ENCODE peak calls at places on chromosome 16, in four cellular contexts. K, P, D and W are unnamed samples.

GRCh38 chr16:51839697-51840462 is 688.8 kb upstream of the SALL1 start:
- DNase-seq in K (no peak), P (no peak), D (no peak), W (no peak)

GRCh38 chr16:49462989-49463371 is 89.4 kb downstream of the C16orf78 start:
- DNase-seq in K (no peak), P (no peak), D (no peak), W (no peak)

GRCh38 chr16:62022688-62023087 is 13.6 kb downstream of the CDH8 start:
- DNase-seq in K (no peak), P (no peak), D (no peak), W (no peak)

GRCh38 chr16:51237207-51237606 is 86.1 kb upstream of the SALL1 start:
- DNase-seq in K (no peak), P (no peak), D (no peak), W (no peak)

GRCh38 chr16:13883266-13883665 is 36.7 kb upstream of the ERCC4 start:
- DNase-seq in K (no peak), P (no peak), D (no peak), W (no peak)

GRCh38 chr16:65122974-65123845 is 1.3 kb upstream of the CDH11 start:
- DNase-seq in K (peak; percentile 64), P (no peak), D (no peak), W (peak; percentile 49)

GRCh38 chr16:1310832-1311200 is 1.4 kb downstream of the UBE2I start:
- DNase-seq in K (no peak), P (no peak), D (peak; percentile 26), W (no peak)

GRCh38 chr16:57091200-57091989 is 988 bp upstream of the CPNE2 start:
- DNase-seq in K (peak; percentile 40), P (peak; percentile 14), D (no peak), W (peak; percentile 83)

GRCh38 chr16:88859381-88860091 is 2.6 kb downstream of the TRAPPC2L start:
- DNase-seq in K (no peak), P (no peak), D (no peak), W (no peak)

GRCh38 chr16:31043352-31043751 is 10.0 kb downstream of the STX4 start:
- DNase-seq in K (no peak), P (no peak), D (no peak), W (no peak)
- H3K27ac ChIP-seq in K (no peak overlapping the region), P (no peak overlapping the region), D (no peak overlapping the region), W (no peak overlapping the region)

GRCh38 chr16:2456551-2457153 is 3.3 kb upstream of the TEDC2 start:
- DNase-seq in K (no peak), P (no peak), D (no peak), W (no peak)

GRCh38 chr16:2459647-2460390 is at the start of gene TEDC2:
- DNase-seq in K (peak; percentile 97), P (peak; percentile 95), D (peak; percentile 95), W (peak; percentile 98)

GRCh38 chr16:2458887-2459646 is 842 bp upstream of the TEDC2 start:
- DNase-seq in K (no peak), P (no peak), D (no peak), W (no peak)

GRCh38 chr16:2457267-2457666 is 2.6 kb upstream of the TEDC2 start:
- DNase-seq in K (no peak), P (no peak), D (no peak), W (no peak)

GRCh38 chr16:2457946-2458345 is 2.0 kb upstream of the TEDC2 start:
- DNase-seq in K (no peak), P (no peak), D (no peak), W (no peak)
- H3K27ac ChIP-seq in K (no peak overlapping the region), P (no peak overlapping the region), D (no peak overlapping the region), W (no peak overlapping the region)

GRCh38 chr16:27154573-27155521 is 48.5 kb upstream of the KDM8 start:
- DNase-seq in K (peak; percentile 63), P (peak; percentile 13), D (peak; percentile 60), W (peak; percentile 74)
- H3K27ac ChIP-seq in K (no peak overlapping the region), P (no peak overlapping the region), D (no peak overlapping the region), W (no peak overlapping the region)

DNA sequence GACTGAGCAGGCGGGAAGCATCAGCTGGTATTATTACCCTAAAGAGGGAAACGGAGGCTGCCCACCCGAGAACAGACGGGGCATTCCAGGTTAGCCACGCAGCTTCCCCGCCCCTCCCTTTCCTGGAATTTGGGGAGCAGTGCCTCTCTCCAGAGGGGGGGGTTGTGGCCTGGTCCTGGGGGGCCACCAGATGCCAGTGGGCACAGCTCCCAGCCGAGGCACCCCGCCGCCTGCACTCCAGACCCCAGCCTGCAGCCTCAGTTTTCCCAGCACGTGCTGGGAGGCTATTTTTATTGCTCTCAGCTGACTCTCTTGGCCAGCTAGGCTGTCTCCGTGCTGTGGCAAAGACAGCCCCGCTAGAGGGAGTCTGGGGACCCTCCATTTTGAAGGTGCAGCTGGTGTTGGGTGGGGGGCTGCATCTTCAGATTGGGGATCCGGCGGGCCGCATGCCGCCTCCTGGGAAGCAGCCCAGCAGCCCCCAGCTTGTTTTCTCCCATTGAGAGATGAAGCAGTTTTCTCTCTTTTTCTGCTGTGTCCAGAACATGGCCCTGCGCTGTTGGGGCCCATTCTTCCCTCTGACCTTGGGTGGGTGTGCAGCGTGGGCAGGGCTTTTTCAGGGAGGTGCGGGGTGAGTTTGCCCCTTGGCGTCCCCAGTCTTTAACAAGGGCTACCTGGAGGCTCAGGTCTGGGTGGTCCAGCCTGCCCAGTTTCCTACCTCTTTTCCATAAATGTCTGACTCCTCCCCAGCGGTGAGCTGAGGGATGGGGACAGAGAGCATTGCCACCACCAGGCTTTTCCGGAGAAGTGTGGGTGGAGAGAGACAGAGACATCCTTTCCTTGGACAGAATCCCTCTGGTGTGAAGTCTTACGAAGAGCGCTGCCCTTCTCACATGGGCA is 62.5 kb upstream of the GSE1 start:
- DNase-seq in K (no peak), P (no peak), D (no peak), W (no peak)
- H3K27ac ChIP-seq in K (peak overlapping the region; percentile 69), P (no peak overlapping the region), D (no peak overlapping the region), W (no peak overlapping the region)

GRCh38 chr16:19874026-19874425 is 10.6 kb downstream of the GPRC5B start:
- DNase-seq in K (no peak), P (no peak), D (no peak), W (no peak)
- H3K27ac ChIP-seq in K (peak overlapping the region; percentile 97), P (no peak overlapping the region), D (no peak overlapping the region), W (no peak overlapping the region)

DNA sequence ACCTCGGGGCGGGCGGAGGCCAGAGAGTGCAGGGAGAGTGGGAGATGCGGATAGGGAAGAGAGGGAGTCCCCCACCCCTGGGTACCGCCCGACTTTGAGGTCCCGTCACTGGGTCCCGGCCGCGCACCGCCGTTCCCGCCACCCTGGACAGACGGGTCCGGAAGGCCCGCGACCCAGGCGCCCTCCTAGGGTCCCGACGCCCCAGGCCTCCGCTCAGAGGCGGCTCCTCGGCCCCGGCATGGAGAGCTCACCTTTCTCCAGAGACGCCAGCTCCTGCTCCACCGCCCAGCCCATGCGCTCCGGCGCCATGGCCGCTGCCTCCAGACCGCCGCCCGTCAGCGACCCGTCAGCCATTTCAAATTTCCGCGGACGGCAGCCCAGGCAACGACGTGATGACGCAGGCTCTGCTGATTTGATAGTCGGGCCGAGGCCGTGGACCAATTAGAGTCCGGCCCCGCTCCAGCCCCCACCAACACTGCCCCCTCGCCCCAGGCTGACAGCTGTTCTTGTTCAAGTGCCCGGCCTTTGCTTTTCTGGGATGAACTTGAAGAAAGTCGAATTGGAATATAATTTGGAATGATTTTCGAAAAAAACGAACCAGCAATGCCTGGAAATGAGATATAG is at the start of gene SHCBP1:
- DNase-seq in K (peak; percentile 83), P (peak; percentile 79), D (peak; percentile 41), W (peak; percentile 84)
- H3K27ac ChIP-seq in K (no peak within 1 kb of the TSS), P (no peak within 1 kb of the TSS), D (no peak within 1 kb of the TSS), W (no peak within 1 kb of the TSS)